ENCODE peak calls at places on chromosomes 2 and 18, in seven cellular contexts. F is naive thymus-derived CD4-positive, alpha-beta T cell; O is smooth muscle cell of the brain vasculature; R is T-helper 2 cell; X is foreskin fibroblast; M is epithelial cell of proximal tubule; L is right lobe of liver. P is an unnamed sample.
A peak's percentile ranks its signal among the peaks of the same experiment; 100 is the strongest.

GRCh38 chr18:57909620-57910019 is 106.5 kb upstream of the ATP8B1 start:
- DNase-seq in F (no peak), O (no peak), R (no peak), X (peak; percentile 31), M (no peak), L (no peak), P (no peak)

GRCh38 chr2:67604360-67604759 is 207.2 kb downstream of the ETAA1 start:
- DNase-seq in F (no peak), O (no peak), R (no peak), X (peak; percentile 79), M (no peak), L (no peak), P (no peak)

GRCh38 chr2:100969998-100970397 is 32.1 kb upstream of the RPL31 start:
- DNase-seq in F (no peak), O (no peak), R (no peak), X (no peak), M (no peak), L (no peak), P (no peak)

GRCh38 chr2:219571311-219572236 is at the start of gene OBSL1:
- DNase-seq in F (no peak), O (peak; percentile 44), R (no peak), X (peak; percentile 77), M (no peak), L (peak; percentile 68), P (no peak)

GRCh38 chr2:30026091-30027055 is 105.0 kb upstream of the ALK start:
- DNase-seq in F (no peak), O (peak; percentile 7), R (no peak), X (peak; percentile 81), M (peak; percentile 1), L (peak; percentile 53), P (no peak)

GRCh38 chr2:167550448-167550847 is 662.2 kb downstream of the XIRP2 start:
- DNase-seq in F (no peak), O (no peak), R (no peak), X (peak; percentile 43), M (peak; percentile 12), L (no peak), P (no peak)

GRCh38 chr2:208001924-208002323 is 23.4 kb downstream of the PLEKHM3 start:
- DNase-seq in F (no peak), O (no peak), R (no peak), X (no peak), M (no peak), L (no peak), P (no peak)

GRCh38 chr18:37566479-37567060 is 972 bp upstream of the CELF4 start:
- DNase-seq in F (no peak), O (no peak), R (no peak), X (no peak), M (no peak), L (no peak), P (no peak)

GRCh38 chr2:55118643-55119065 is 68.4 kb upstream of the RTN4 start:
- DNase-seq in F (no peak), O (no peak), R (no peak), X (no peak), M (no peak), L (no peak), P (no peak)

GRCh38 chr2:234330902-234331301 is 166.0 kb downstream of the ARL4C start:
- DNase-seq in F (no peak), O (no peak), R (no peak), X (no peak), M (no peak), L (no peak), P (no peak)

GRCh38 chr2:106193491-106193976 is 567 bp downstream of the UXS1 start:
- DNase-seq in F (no peak), O (no peak), R (no peak), X (peak; percentile 51), M (no peak), L (peak; percentile 55), P (no peak)

GRCh38 chr2:101725515-101726192 is 28.1 kb downstream of the MAP4K4 start:
- DNase-seq in F (no peak), O (no peak), R (no peak), X (peak; percentile 33), M (no peak), L (no peak), P (no peak)

GRCh38 chr2:105487142-105488069 is 88.6 kb upstream of the FHL2 start:
- DNase-seq in F (no peak), O (peak; percentile 84), R (no peak), X (peak; percentile 59), M (no peak), L (no peak), P (no peak)

GRCh38 chr18:53380063-53380639 is 844.3 kb downstream of the MBD2 start:
- DNase-seq in F (no peak), O (no peak), R (no peak), X (peak; percentile 18), M (no peak), L (no peak), P (peak; percentile 25)

GRCh38 chr18:77162580-77162979 is 30.0 kb upstream of the MBP start:
- DNase-seq in F (no peak), O (no peak), R (no peak), X (no peak), M (no peak), L (no peak), P (no peak)

GRCh38 chr18:68549257-68549871 is 165.5 kb downstream of the TMX3 start:
- DNase-seq in F (no peak), O (peak; percentile 29), R (no peak), X (peak; percentile 57), M (no peak), L (no peak), P (no peak)

GRCh38 chr2:237885931-237886701 is 26.7 kb downstream of the RAMP1 start:
- DNase-seq in F (no peak), O (no peak), R (no peak), X (no peak), M (no peak), L (no peak), P (no peak)

GRCh38 chr18:36511791-36512352 is 214.4 kb downstream of the FHOD3 start:
- DNase-seq in F (no peak), O (no peak), R (no peak), X (no peak), M (no peak), L (no peak), P (no peak)

GRCh38 chr2:3585239-3586109 is 9.4 kb upstream of the COLEC11 start:
- DNase-seq in F (no peak), O (peak; percentile 89), R (no peak), X (peak; percentile 94), M (no peak), L (peak; percentile 87), P (no peak)

GRCh38 chr2:181234429-181235410 is 222.5 kb upstream of the ITGA4 start:
- DNase-seq in F (no peak), O (no peak), R (no peak), X (no peak), M (no peak), L (no peak), P (no peak)

GRCh38 chr2:144452169-144453038 is 67.5 kb downstream of the ZEB2 start:
- DNase-seq in F (no peak), O (no peak), R (no peak), X (peak; percentile 72), M (no peak), L (no peak), P (no peak)

GRCh38 chr2:119638891-119639539 is 40.0 kb upstream of the TMEM177 start:
- DNase-seq in F (no peak), O (peak; percentile 29), R (no peak), X (peak; percentile 11), M (no peak), L (no peak), P (no peak)

GRCh38 chr18:48740846-48741485 is 202.1 kb downstream of the CTIF start:
- DNase-seq in F (no peak), O (no peak), R (no peak), X (peak; percentile 38), M (no peak), L (no peak), P (no peak)

GRCh38 chr2:233919938-233920337 is 2.8 kb downstream of the TRPM8 start:
- DNase-seq in F (no peak), O (no peak), R (no peak), X (peak; percentile 63), M (no peak), L (no peak), P (no peak)

GRCh38 chr2:239145106-239145505 is 255.7 kb downstream of the HDAC4 start:
- DNase-seq in F (no peak), O (no peak), R (no peak), X (no peak), M (no peak), L (no peak), P (no peak)

GRCh38 chr2:29123584-29124349 is 8.6 kb downstream of the CLIP4 start:
- DNase-seq in F (no peak), O (no peak), R (no peak), X (peak; percentile 84), M (no peak), L (no peak), P (no peak)

GRCh38 chr2:100878000-100878786 is 58.3 kb downstream of the NPAS2 start:
- DNase-seq in F (no peak), O (no peak), R (no peak), X (peak; percentile 38), M (no peak), L (peak; percentile 58), P (no peak)

GRCh38 chr18:43935051-43935412 is 657.7 kb upstream of the SYT4 start:
- DNase-seq in F (no peak), O (peak; percentile 86), R (no peak), X (peak; percentile 65), M (no peak), L (no peak), P (no peak)

GRCh38 chr2:166404831-166405568 is 29.3 kb upstream of the SCN9A start:
- DNase-seq in F (no peak), O (no peak), R (no peak), X (no peak), M (no peak), L (no peak), P (no peak)

GRCh38 chr2:16043192-16043591 is 102.8 kb downstream of the MYCN start:
- DNase-seq in F (no peak), O (no peak), R (no peak), X (no peak), M (no peak), L (no peak), P (no peak)